ENCODE peak calls at places on chromosomes 4 and X, in four cellular contexts. U, A, S and F are unnamed samples.

GRCh38 chr4:157304769-157305168 is 84.2 kb downstream of the GRIA2 start:
- DNase-seq in S (no peak), U (no peak), A (no peak), F (no peak)

GRCh38 chr4:143346208-143346607 is 9.5 kb downstream of the GAB1 start:
- DNase-seq in A (no peak), S (no peak), U (no peak), F (no peak)

GRCh38 chr4:149531861-149532260 is 283.8 kb downstream of the IQCM start:
- DNase-seq in S (no peak), A (no peak), U (no peak), F (no peak)

GRCh38 chr4:102642571-102643298 is 118.0 kb downstream of the MANBA start:
- DNase-seq in U (no peak), A (no peak), S (no peak), F (no peak)

GRCh38 chr4:10032625-10033024 is 11.3 kb upstream of the SLC2A9 start:
- DNase-seq in A (no peak), U (no peak), S (no peak), F (peak)

GRCh38 chr4:125836597-125837195 is 521.9 kb downstream of the FAT4 start:
- DNase-seq in A (no peak), S (no peak), U (no peak), F (no peak)

GRCh38 chr4:140048419-140049022 is 105.5 kb downstream of the MAML3 start:
- DNase-seq in A (no peak), U (no peak), S (no peak), F (no peak)

GRCh38 chrX:40006025-40007017 is 91.4 kb downstream of the BCOR start:
- DNase-seq in S (no peak), A (no peak), U (no peak), F (peak)

GRCh38 chrX:67105758-67106116 is 438.1 kb upstream of the AR start:
- DNase-seq in U (no peak), S (no peak), A (no peak), F (no peak)

GRCh38 chr4:139901516-139902327 is 236.1 kb downstream of the MGST2 start:
- DNase-seq in U (no peak), S (no peak), A (no peak), F (no peak)

GRCh38 chr4:31370866-31371465 is 650.8 kb downstream of the PCDH7 start:
- DNase-seq in U (peak), S (peak), A (peak), F (peak)

GRCh38 chr4:2059034-2059725 is at the start of gene NAT8L:
- DNase-seq in U (no peak), A (no peak), S (peak), F (no peak)

GRCh38 chrX:17007134-17007768 is 60.8 kb downstream of the REPS2 start:
- DNase-seq in S (peak), U (peak), A (no peak), F (no peak)

GRCh38 chrX:40866878-40867277 is 131.5 kb upstream of the MED14 start:
- DNase-seq in U (no peak), A (no peak), S (no peak), F (no peak)

GRCh38 chr4:140343303-140343702 is 30.1 kb upstream of the SCOC start:
- DNase-seq in S (no peak), U (no peak), A (no peak), F (no peak)

GRCh38 chrX:103367502-103367901 is 8.8 kb upstream of the BEX3 start:
- DNase-seq in S (no peak), A (no peak), U (no peak), F (no peak)

GRCh38 chr4:10348241-10348640 is 109.0 kb downstream of the ZNF518B start:
- DNase-seq in U (no peak), A (no peak), S (no peak), F (no peak)

GRCh38 chr4:7226464-7226863 is 34.1 kb downstream of the SORCS2 start:
- DNase-seq in S (no peak), A (no peak), U (no peak), F (no peak)

GRCh38 chr4:100566396-100566795 is 48.6 kb upstream of the EMCN start:
- DNase-seq in A (no peak), U (no peak), S (no peak), F (no peak)

GRCh38 chr4:37068580-37068979 is 176.0 kb upstream of the NWD2 start:
- DNase-seq in A (no peak), S (no peak), U (no peak), F (no peak)
- TF ChIP-seq SPI1 in A (no peak), S (no peak), U (no peak), F (no peak)

GRCh38 chrX:9148626-9149385 is 114.9 kb upstream of the FAM9B start:
- DNase-seq in S (no peak), U (no peak), A (no peak), F (no peak)
- TF ChIP-seq SPI1 in S (no peak), U (no peak), A (no peak), F (no peak)

GRCh38 chrX:2632533-2633504 is 58.3 kb upstream of the CD99 start:
- DNase-seq in S (no peak), U (no peak), A (no peak), F (peak)
- TF ChIP-seq SPI1 in S (no peak), U (no peak), A (no peak), F (no peak)

GRCh38 chr4:3571921-3572320 is 39.7 kb upstream of the LRPAP1 start:
- DNase-seq in A (no peak), U (no peak), S (no peak), F (no peak)
- TF ChIP-seq SPI1 in A (no peak), U (no peak), S (no peak), F (no peak)

GRCh38 chr4:130110760-130111159 is 1014.8 kb downstream of the C4orf33 start:
- DNase-seq in U (no peak), S (no peak), A (no peak), F (no peak)
- TF ChIP-seq SPI1 in U (no peak), S (no peak), A (no peak), F (no peak)

GRCh38 chr4:88779431-88779830 is 81.8 kb upstream of the NAP1L5 start:
- DNase-seq in A (no peak), S (no peak), U (no peak), F (no peak)

GRCh38 chr4:88775529-88775928 is 77.9 kb upstream of the NAP1L5 start:
- DNase-seq in A (no peak), S (no peak), U (no peak), F (no peak)

GRCh38 chr4:88775026-88775425 is 77.4 kb upstream of the NAP1L5 start:
- DNase-seq in U (no peak), A (no peak), S (no peak), F (no peak)

GRCh38 chr4:88786011-88786410 is 88.4 kb upstream of the NAP1L5 start:
- DNase-seq in U (no peak), A (no peak), S (no peak), F (no peak)

DNA sequence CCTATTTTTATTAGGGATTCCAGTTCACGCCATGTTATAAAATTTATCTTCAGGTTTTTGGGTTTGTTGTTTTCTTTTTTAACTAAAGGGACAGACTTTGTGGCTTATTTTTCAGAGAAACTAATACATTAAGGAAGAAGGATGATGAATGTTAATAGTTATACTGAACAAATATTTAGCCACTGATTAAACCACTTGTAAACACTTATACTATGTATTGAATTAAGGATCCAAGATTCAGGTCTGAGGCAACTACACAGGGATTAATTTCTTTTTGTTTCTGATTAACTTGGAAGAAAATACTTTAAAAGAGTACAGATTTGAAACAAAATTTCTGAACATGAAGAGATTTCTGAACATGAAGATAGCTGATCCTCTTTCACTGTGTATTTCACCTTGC is 82.8 kb upstream of the NAP1L5 start:
- DNase-seq in U (no peak), S (no peak), A (no peak), F (no peak)
- TF ChIP-seq SPI1 in U (no peak), S (no peak), A (no peak), F (no peak)

GRCh38 chrX:7330551-7330950 is 182.6 kb upstream of the PUDP start:
- DNase-seq in S (no peak), A (no peak), U (no peak), F (no peak)

GRCh38 chrX:7334253-7334935 is 186.4 kb upstream of the PUDP start:
- DNase-seq in U (no peak), A (no peak), S (no peak), F (no peak)

DNA sequence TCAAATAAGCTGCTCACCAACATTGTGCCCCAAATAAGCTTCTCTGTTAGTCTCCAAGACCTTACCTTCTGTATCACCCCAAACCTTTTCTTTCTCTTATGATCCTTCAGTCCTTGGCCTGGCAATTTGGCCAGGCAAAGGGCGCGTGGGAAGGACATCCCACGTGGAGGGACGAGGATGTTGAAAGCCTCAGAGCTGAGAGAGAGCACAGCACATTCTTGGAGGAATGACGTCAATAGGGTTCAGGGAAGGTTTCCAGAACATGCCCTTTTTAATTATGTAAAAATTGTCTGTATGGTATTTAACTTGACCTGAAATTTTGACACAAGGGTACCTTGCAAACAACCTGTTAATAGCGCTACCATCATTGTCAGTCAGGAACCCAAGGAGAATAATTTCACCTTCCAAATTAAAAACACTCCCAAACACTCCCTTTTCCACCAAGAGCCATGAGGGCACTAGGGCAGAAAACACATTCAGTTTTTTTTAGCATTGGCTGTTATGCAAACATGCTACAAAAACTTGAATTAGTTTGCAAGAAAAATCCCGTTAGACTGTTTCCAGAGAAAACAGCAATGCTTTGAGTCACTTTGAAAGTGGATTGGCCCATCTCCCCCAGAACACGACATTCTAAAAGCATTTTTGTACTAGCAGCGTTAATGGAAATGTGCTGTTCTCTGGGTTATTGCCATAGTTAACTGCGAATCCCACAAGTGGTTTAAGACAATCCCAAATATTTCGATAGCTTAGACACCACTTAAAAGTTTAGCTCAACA is 183.2 kb upstream of the PUDP start:
- DNase-seq in U (no peak), A (no peak), S (no peak), F (no peak)
- TF ChIP-seq SPI1 in U (no peak), A (no peak), S (no peak), F (no peak)

DNA sequence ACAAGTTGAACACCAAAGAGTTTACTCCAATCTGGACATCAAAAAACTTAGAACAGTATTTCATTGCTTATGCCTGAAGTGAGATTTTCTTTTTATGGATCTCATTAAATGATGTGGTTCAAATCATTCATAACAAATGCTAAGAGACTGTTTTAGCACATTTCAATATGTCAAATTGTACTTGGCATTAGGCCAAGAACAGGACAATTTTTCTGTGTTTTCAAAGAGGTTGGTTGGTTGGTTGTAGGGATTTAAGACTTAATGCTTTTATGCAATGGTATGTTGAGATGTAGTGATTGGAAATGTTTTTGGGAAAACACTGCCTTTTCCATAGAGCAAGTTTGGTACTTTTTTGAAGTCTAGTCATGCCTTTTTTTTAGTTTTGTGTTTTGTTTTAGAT is 510.4 kb downstream of the ZNF674 start:
- DNase-seq in A (no peak), S (no peak), U (no peak), F (no peak)
- TF ChIP-seq SPI1 in A (no peak), S (no peak), U (no peak), F (no peak)